ENCODE peak calls at places on chromosomes 16 and 17, in nine cellular contexts. One of them, this sample, is unnamed.

GRCh38 chr17:42402121-42402516 is 13.9 kb upstream of the STAT3 start:
- DNase-seq in Karpas-422: no peak
- DNase-seq in SJCRH30: no peak
- DNase-seq in lung: no peak
- DNase-seq in uterus: no peak
- DNase-seq in mucosa of descending colon: peak; percentile 59
- DNase-seq in tibial artery: no peak
- DNase-seq in right cardiac atrium: no peak
- DNase-seq in Caco-2: no peak
- DNase-seq in this sample: no peak

GRCh38 chr16:81505011-81505660 is 60.5 kb downstream of the CMIP start:
- DNase-seq in lung: no peak
- DNase-seq in uterus: no peak
- DNase-seq in right cardiac atrium: no peak
- DNase-seq in Karpas-422: no peak
- DNase-seq in mucosa of descending colon: no peak
- DNase-seq in tibial artery: no peak
- DNase-seq in SJCRH30: no peak
- DNase-seq in Caco-2: peak; percentile 34
- DNase-seq in this sample: no peak

GRCh38 chr16:68901910-68902309 is 58.6 kb downstream of the TANGO6 start:
- DNase-seq in uterus: no peak
- DNase-seq in lung: no peak
- DNase-seq in right cardiac atrium: no peak
- DNase-seq in SJCRH30: no peak
- DNase-seq in mucosa of descending colon: no peak
- DNase-seq in Karpas-422: no peak
- DNase-seq in Caco-2: no peak
- DNase-seq in tibial artery: no peak
- DNase-seq in this sample: no peak

GRCh38 chr16:64356267-64356666 is 765.6 kb downstream of the CDH11 start:
- DNase-seq in SJCRH30: no peak
- DNase-seq in Caco-2: no peak
- DNase-seq in Karpas-422: no peak
- DNase-seq in tibial artery: no peak
- DNase-seq in right cardiac atrium: no peak
- DNase-seq in uterus: no peak
- DNase-seq in lung: no peak
- DNase-seq in mucosa of descending colon: no peak
- DNase-seq in this sample: no peak

GRCh38 chr16:7613518-7613917 is 280.9 kb downstream of the RBFOX1 start:
- DNase-seq in tibial artery: no peak
- DNase-seq in Caco-2: no peak
- DNase-seq in uterus: no peak
- DNase-seq in Karpas-422: no peak
- DNase-seq in right cardiac atrium: no peak
- DNase-seq in mucosa of descending colon: no peak
- DNase-seq in SJCRH30: no peak
- DNase-seq in lung: no peak
- DNase-seq in this sample: no peak

GRCh38 chr17:7704601-7705268 is at the start of gene EFNB3:
- DNase-seq in right cardiac atrium: no peak
- DNase-seq in mucosa of descending colon: no peak
- DNase-seq in Caco-2: peak; percentile 60
- DNase-seq in tibial artery: no peak
- DNase-seq in Karpas-422: no peak
- DNase-seq in uterus: peak; percentile 44
- DNase-seq in SJCRH30: peak; percentile 53
- DNase-seq in lung: no peak
- DNase-seq in this sample: no peak

GRCh38 chr16:17369441-17369951 is 101.3 kb downstream of the XYLT1 start:
- DNase-seq in lung: peak; percentile 42
- DNase-seq in Caco-2: no peak
- DNase-seq in SJCRH30: no peak
- DNase-seq in Karpas-422: peak; percentile 68
- DNase-seq in mucosa of descending colon: peak; percentile 69
- DNase-seq in right cardiac atrium: peak; percentile 55
- DNase-seq in tibial artery: peak; percentile 84
- DNase-seq in uterus: peak; percentile 35
- DNase-seq in this sample: peak; percentile 32

GRCh38 chr17:18362509-18363020 is 785 bp downstream of the SHMT1 start:
- DNase-seq in uterus: peak; percentile 49
- DNase-seq in SJCRH30: peak; percentile 89
- DNase-seq in lung: peak; percentile 79
- DNase-seq in right cardiac atrium: peak; percentile 76
- DNase-seq in mucosa of descending colon: peak; percentile 64
- DNase-seq in tibial artery: peak; percentile 76
- DNase-seq in Karpas-422: peak; percentile 80
- DNase-seq in Caco-2: peak; percentile 53
- DNase-seq in this sample: no peak

GRCh38 chr16:85205747-85206471 is 93.6 kb upstream of the CIBAR2 start:
- DNase-seq in lung: no peak
- DNase-seq in Caco-2: no peak
- DNase-seq in uterus: peak; percentile 59
- DNase-seq in Karpas-422: no peak
- DNase-seq in SJCRH30: no peak
- DNase-seq in tibial artery: no peak
- DNase-seq in right cardiac atrium: no peak
- DNase-seq in mucosa of descending colon: no peak
- DNase-seq in this sample: no peak

GRCh38 chr16:67398546-67399217 is 5.4 kb upstream of the TPPP3 start:
- DNase-seq in SJCRH30: no peak
- DNase-seq in mucosa of descending colon: no peak
- DNase-seq in uterus: no peak
- DNase-seq in lung: no peak
- DNase-seq in right cardiac atrium: no peak
- DNase-seq in Karpas-422: no peak
- DNase-seq in Caco-2: no peak
- DNase-seq in tibial artery: no peak
- DNase-seq in this sample: no peak

GRCh38 chr17:72632026-72632684 is 460.3 kb downstream of the SLC39A11 start:
- DNase-seq in uterus: no peak
- DNase-seq in tibial artery: no peak
- DNase-seq in Karpas-422: no peak
- DNase-seq in SJCRH30: no peak
- DNase-seq in Caco-2: peak; percentile 46
- DNase-seq in mucosa of descending colon: peak; percentile 95
- DNase-seq in right cardiac atrium: peak; percentile 29
- DNase-seq in lung: no peak
- DNase-seq in this sample: no peak

GRCh38 chr16:5024632-5025031 is 9.1 kb downstream of the NAGPA start:
- DNase-seq in uterus: no peak
- DNase-seq in lung: no peak
- DNase-seq in SJCRH30: no peak
- DNase-seq in tibial artery: no peak
- DNase-seq in Caco-2: peak; percentile 16
- DNase-seq in right cardiac atrium: no peak
- DNase-seq in Karpas-422: peak; percentile 74
- DNase-seq in mucosa of descending colon: peak; percentile 68
- DNase-seq in this sample: no peak

GRCh38 chr16:75317101-75317522 is 65.7 kb upstream of the BCAR1 start:
- DNase-seq in Karpas-422: no peak
- DNase-seq in uterus: no peak
- DNase-seq in tibial artery: no peak
- DNase-seq in Caco-2: no peak
- DNase-seq in right cardiac atrium: peak; percentile 50
- DNase-seq in mucosa of descending colon: no peak
- DNase-seq in lung: no peak
- DNase-seq in SJCRH30: no peak
- DNase-seq in this sample: no peak

GRCh38 chr17:79871131-79871530 is 31.9 kb upstream of the CBX4 start:
- DNase-seq in Caco-2: no peak
- DNase-seq in lung: no peak
- DNase-seq in Karpas-422: no peak
- DNase-seq in uterus: no peak
- DNase-seq in mucosa of descending colon: no peak
- DNase-seq in SJCRH30: no peak
- DNase-seq in right cardiac atrium: no peak
- DNase-seq in tibial artery: no peak
- DNase-seq in this sample: no peak

GRCh38 chr17:51507444-51507843 is 247.1 kb downstream of the UTP18 start:
- DNase-seq in tibial artery: no peak
- DNase-seq in right cardiac atrium: no peak
- DNase-seq in Caco-2: no peak
- DNase-seq in SJCRH30: no peak
- DNase-seq in lung: no peak
- DNase-seq in mucosa of descending colon: no peak
- DNase-seq in Karpas-422: peak; percentile 24
- DNase-seq in uterus: no peak
- DNase-seq in this sample: no peak

GRCh38 chr17:34581446-34582184 is 2.2 kb downstream of the TMEM132E start:
- DNase-seq in mucosa of descending colon: no peak
- DNase-seq in tibial artery: no peak
- DNase-seq in uterus: no peak
- DNase-seq in lung: no peak
- DNase-seq in Caco-2: no peak
- DNase-seq in SJCRH30: no peak
- DNase-seq in Karpas-422: no peak
- DNase-seq in right cardiac atrium: no peak
- DNase-seq in this sample: no peak

GRCh38 chr16:89232107-89232506 is 14.6 kb downstream of the ZNF778 start:
- DNase-seq in mucosa of descending colon: no peak
- DNase-seq in SJCRH30: no peak
- DNase-seq in uterus: no peak
- DNase-seq in lung: no peak
- DNase-seq in Caco-2: no peak
- DNase-seq in Karpas-422: no peak
- DNase-seq in right cardiac atrium: no peak
- DNase-seq in tibial artery: no peak
- DNase-seq in this sample: no peak

GRCh38 chr17:45896803-45897693 is 2.7 kb downstream of the MAPT start:
- DNase-seq in SJCRH30: no peak
- DNase-seq in tibial artery: no peak
- DNase-seq in uterus: no peak
- DNase-seq in Karpas-422: no peak
- DNase-seq in mucosa of descending colon: no peak
- DNase-seq in Caco-2: no peak
- DNase-seq in right cardiac atrium: no peak
- DNase-seq in lung: no peak
- DNase-seq in this sample: no peak

DNA sequence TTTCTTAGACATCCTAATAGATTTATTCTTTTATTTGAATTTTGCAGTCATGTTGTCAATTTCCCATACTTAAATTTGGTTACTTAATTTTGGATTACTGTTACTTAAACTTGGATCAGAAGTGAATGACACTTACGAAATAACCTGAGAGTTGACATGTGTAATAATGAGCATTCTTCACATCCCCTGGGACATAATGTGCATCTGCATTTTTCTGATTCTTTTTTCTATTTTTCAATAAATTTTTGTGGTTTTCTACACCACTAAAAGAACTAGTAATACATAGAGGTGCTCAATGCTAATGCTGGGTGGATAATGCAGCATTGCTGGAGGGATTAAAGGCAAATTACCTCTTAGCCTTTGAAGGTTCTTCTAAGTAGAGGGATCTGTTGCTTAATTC is 24.8 kb upstream of the KCNJ16 start:
- DNase-seq in tibial artery: no peak
- DNase-seq in Caco-2: no peak
- DNase-seq in uterus: no peak
- DNase-seq in lung: no peak
- DNase-seq in SJCRH30: no peak
- DNase-seq in mucosa of descending colon: no peak
- DNase-seq in Karpas-422: no peak
- DNase-seq in right cardiac atrium: no peak
- DNase-seq in this sample: no peak
- H3K9me3 ChIP-seq in tibial artery: no peaks in the 10 kb centered on the region
- H3K9me3 ChIP-seq in Caco-2: no peaks in the 10 kb centered on the region
- H3K9me3 ChIP-seq in uterus: no peaks in the 10 kb centered on the region
- H3K9me3 ChIP-seq in lung: no peaks in the 10 kb centered on the region
- H3K9me3 ChIP-seq in SJCRH30: no peaks in the 10 kb centered on the region
- H3K9me3 ChIP-seq in mucosa of descending colon: no peaks in the 10 kb centered on the region
- H3K9me3 ChIP-seq in Karpas-422: no peaks in the 10 kb centered on the region
- H3K9me3 ChIP-seq in right cardiac atrium: no peaks in the 10 kb centered on the region
- H3K9me3 ChIP-seq in this sample: no peaks in the 10 kb centered on the region

GRCh38 chr16:15976225-15976812 is 26.9 kb downstream of the ABCC1 start:
- DNase-seq in mucosa of descending colon: no peak
- DNase-seq in lung: no peak
- DNase-seq in uterus: no peak
- DNase-seq in tibial artery: no peak
- DNase-seq in Karpas-422: no peak
- DNase-seq in Caco-2: no peak
- DNase-seq in right cardiac atrium: no peak
- DNase-seq in SJCRH30: no peak
- DNase-seq in this sample: no peak
- H3K9me3 ChIP-seq in mucosa of descending colon: peaks cover 16% of the 10 kb centered on the region
- H3K9me3 ChIP-seq in lung: peaks cover 3% of the 10 kb centered on the region
- H3K9me3 ChIP-seq in uterus: no peaks in the 10 kb centered on the region
- H3K9me3 ChIP-seq in tibial artery: no peaks in the 10 kb centered on the region
- H3K9me3 ChIP-seq in Karpas-422: peaks cover 20% of the 10 kb centered on the region
- H3K9me3 ChIP-seq in Caco-2: peaks cover 18% of the 10 kb centered on the region
- H3K9me3 ChIP-seq in right cardiac atrium: no peaks in the 10 kb centered on the region
- H3K9me3 ChIP-seq in SJCRH30: peaks cover 6% of the 10 kb centered on the region
- H3K9me3 ChIP-seq in this sample: peaks cover 8% of the 10 kb centered on the region

DNA sequence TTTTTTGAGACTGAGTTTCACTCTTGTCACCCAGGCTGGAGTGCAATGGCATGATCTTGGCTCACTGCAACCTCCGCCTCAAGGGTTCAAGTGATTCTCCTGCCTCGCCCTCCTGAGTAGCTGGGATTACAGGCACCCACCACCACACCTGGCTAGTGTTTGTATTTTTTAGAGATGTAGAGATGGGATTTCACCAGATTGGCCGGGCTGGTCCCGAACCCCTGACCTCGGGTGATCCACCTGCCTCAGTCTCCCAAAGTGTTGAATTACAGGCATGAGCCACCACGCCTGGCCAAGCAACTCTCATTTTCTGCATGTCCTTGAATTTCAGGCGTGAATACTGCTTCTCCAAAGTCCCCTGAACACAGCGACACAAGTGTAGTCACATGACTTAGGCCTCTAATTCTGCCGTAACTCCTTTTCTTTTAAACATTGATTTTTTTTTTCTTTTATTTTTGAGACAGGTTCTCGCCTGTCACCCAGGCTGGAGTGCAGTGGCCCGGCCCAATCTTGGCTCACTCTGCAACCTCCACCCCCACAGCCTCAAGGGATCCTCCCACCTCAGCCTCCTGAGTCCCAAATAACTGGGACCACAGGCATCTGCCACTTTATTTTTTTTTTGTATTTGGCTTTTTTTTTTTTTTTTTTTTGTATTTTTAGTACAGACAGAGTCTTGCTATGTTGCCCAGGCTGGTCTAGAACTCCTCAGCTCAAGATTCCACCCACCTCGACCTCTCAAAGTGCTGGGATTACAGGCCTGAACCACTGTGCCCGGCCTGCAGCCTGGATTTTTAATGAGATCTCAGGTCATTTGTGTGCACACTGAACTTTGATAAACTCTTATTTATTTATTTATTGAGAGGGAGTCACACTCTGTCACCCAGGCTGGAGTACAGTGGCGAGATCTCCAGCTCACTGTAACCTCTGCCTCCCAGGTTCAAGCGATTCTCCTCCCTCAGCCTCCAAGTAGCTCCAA is 124.6 kb downstream of the KCNJ18 start:
- DNase-seq in Karpas-422: no peak
- DNase-seq in tibial artery: no peak
- DNase-seq in mucosa of descending colon: no peak
- DNase-seq in SJCRH30: no peak
- DNase-seq in right cardiac atrium: no peak
- DNase-seq in lung: no peak
- DNase-seq in Caco-2: no peak
- DNase-seq in uterus: no peak
- DNase-seq in this sample: no peak
- H3K9me3 ChIP-seq in Karpas-422: no peaks in the 10 kb centered on the region
- H3K9me3 ChIP-seq in tibial artery: peaks cover 14% of the 10 kb centered on the region
- H3K9me3 ChIP-seq in mucosa of descending colon: no peaks in the 10 kb centered on the region
- H3K9me3 ChIP-seq in SJCRH30: peaks cover 10% of the 10 kb centered on the region
- H3K9me3 ChIP-seq in right cardiac atrium: no peaks in the 10 kb centered on the region
- H3K9me3 ChIP-seq in lung: no peaks in the 10 kb centered on the region
- H3K9me3 ChIP-seq in Caco-2: peaks cover 14% of the 10 kb centered on the region
- H3K9me3 ChIP-seq in uterus: no peaks in the 10 kb centered on the region
- H3K9me3 ChIP-seq in this sample: no peaks in the 10 kb centered on the region

GRCh38 chr16:19235478-19235877 is 50.1 kb upstream of the CLEC19A start:
- DNase-seq in uterus: no peak
- DNase-seq in tibial artery: no peak
- DNase-seq in Caco-2: no peak
- DNase-seq in mucosa of descending colon: no peak
- DNase-seq in right cardiac atrium: no peak
- DNase-seq in lung: no peak
- DNase-seq in SJCRH30: no peak
- DNase-seq in Karpas-422: no peak
- DNase-seq in this sample: no peak
- H3K9me3 ChIP-seq in uterus: no peaks in the 10 kb centered on the region
- H3K9me3 ChIP-seq in tibial artery: peaks cover 8% of the 10 kb centered on the region
- H3K9me3 ChIP-seq in Caco-2: peaks cover 3% of the 10 kb centered on the region
- H3K9me3 ChIP-seq in mucosa of descending colon: peaks cover 13% of the 10 kb centered on the region
- H3K9me3 ChIP-seq in right cardiac atrium: peaks cover 3% of the 10 kb centered on the region
- H3K9me3 ChIP-seq in lung: no peaks in the 10 kb centered on the region
- H3K9me3 ChIP-seq in SJCRH30: peaks cover 4% of the 10 kb centered on the region
- H3K9me3 ChIP-seq in Karpas-422: peaks cover 11% of the 10 kb centered on the region
- H3K9me3 ChIP-seq in this sample: no peaks in the 10 kb centered on the region